ENCODE peak calls at places on chromosomes 12 and 14, in ten cellular contexts. One of them, this sample, is unnamed. For H3K4me1, the result is how much of the 10 kb centered on the place peaks cover.

GRCh38 chr12:52698634-52699340 is 4.5 kb downstream of the KRT77 start:
- DNase-seq in A673: no peak
- DNase-seq in esophagus squamous epithelium: no peak
- DNase-seq in heart right ventricle: no peak
- DNase-seq in right lobe of liver: no peak
- DNase-seq in right atrium auricular region: no peak
- DNase-seq in A549: no peak
- DNase-seq in left ventricle myocardium inferior: no peak
- DNase-seq in OCI-LY7: no peak
- DNase-seq in small intestine: peak
- DNase-seq in this sample: no peak

GRCh38 chr12:106297681-106298080 is 4.9 kb upstream of the TCP11L2 start:
- DNase-seq in A673: no peak
- DNase-seq in esophagus squamous epithelium: no peak
- DNase-seq in heart right ventricle: no peak
- DNase-seq in right lobe of liver: no peak
- DNase-seq in right atrium auricular region: no peak
- DNase-seq in A549: no peak
- DNase-seq in left ventricle myocardium inferior: no peak
- DNase-seq in OCI-LY7: peak
- DNase-seq in small intestine: no peak
- DNase-seq in this sample: no peak

GRCh38 chr12:90253674-90254181 is 545.1 kb upstream of the ATP2B1 start:
- DNase-seq in A673: no peak
- DNase-seq in esophagus squamous epithelium: peak
- DNase-seq in heart right ventricle: peak
- DNase-seq in right lobe of liver: peak
- DNase-seq in right atrium auricular region: peak
- DNase-seq in A549: no peak
- DNase-seq in left ventricle myocardium inferior: peak
- DNase-seq in OCI-LY7: peak
- DNase-seq in small intestine: peak
- DNase-seq in this sample: peak

GRCh38 chr12:55188974-55189556 is 31.8 kb upstream of the OR10A7 start:
- DNase-seq in A673: peak
- DNase-seq in esophagus squamous epithelium: no peak
- DNase-seq in heart right ventricle: no peak
- DNase-seq in right lobe of liver: no peak
- DNase-seq in right atrium auricular region: no peak
- DNase-seq in A549: peak
- DNase-seq in left ventricle myocardium inferior: no peak
- DNase-seq in OCI-LY7: peak
- DNase-seq in small intestine: peak
- DNase-seq in this sample: no peak

GRCh38 chr12:4962539-4963486 is 53.1 kb downstream of the KCNA1 start:
- DNase-seq in A673: peak
- DNase-seq in esophagus squamous epithelium: no peak
- DNase-seq in heart right ventricle: no peak
- DNase-seq in right lobe of liver: no peak
- DNase-seq in right atrium auricular region: no peak
- DNase-seq in A549: no peak
- DNase-seq in left ventricle myocardium inferior: no peak
- DNase-seq in OCI-LY7: no peak
- DNase-seq in small intestine: no peak
- DNase-seq in this sample: no peak

GRCh38 chr12:55706840-55707671 is 648 bp downstream of the ITGA7 start:
- DNase-seq in A673: no peak
- DNase-seq in esophagus squamous epithelium: no peak
- DNase-seq in heart right ventricle: no peak
- DNase-seq in right lobe of liver: no peak
- DNase-seq in right atrium auricular region: no peak
- DNase-seq in A549: no peak
- DNase-seq in left ventricle myocardium inferior: no peak
- DNase-seq in OCI-LY7: no peak
- DNase-seq in small intestine: no peak
- DNase-seq in this sample: peak

GRCh38 chr14:51203881-51204280 is 36.2 kb upstream of the TMX1 start:
- DNase-seq in A673: no peak
- DNase-seq in esophagus squamous epithelium: no peak
- DNase-seq in heart right ventricle: no peak
- DNase-seq in right lobe of liver: peak
- DNase-seq in right atrium auricular region: no peak
- DNase-seq in A549: no peak
- DNase-seq in left ventricle myocardium inferior: no peak
- DNase-seq in OCI-LY7: no peak
- DNase-seq in small intestine: no peak
- DNase-seq in this sample: no peak

GRCh38 chr12:111304642-111305071 is 64.2 kb downstream of the PHETA1 start:
- DNase-seq in A673: peak
- DNase-seq in esophagus squamous epithelium: no peak
- DNase-seq in heart right ventricle: no peak
- DNase-seq in right lobe of liver: no peak
- DNase-seq in right atrium auricular region: no peak
- DNase-seq in A549: no peak
- DNase-seq in left ventricle myocardium inferior: no peak
- DNase-seq in OCI-LY7: peak
- DNase-seq in small intestine: no peak
- DNase-seq in this sample: no peak

DNA sequence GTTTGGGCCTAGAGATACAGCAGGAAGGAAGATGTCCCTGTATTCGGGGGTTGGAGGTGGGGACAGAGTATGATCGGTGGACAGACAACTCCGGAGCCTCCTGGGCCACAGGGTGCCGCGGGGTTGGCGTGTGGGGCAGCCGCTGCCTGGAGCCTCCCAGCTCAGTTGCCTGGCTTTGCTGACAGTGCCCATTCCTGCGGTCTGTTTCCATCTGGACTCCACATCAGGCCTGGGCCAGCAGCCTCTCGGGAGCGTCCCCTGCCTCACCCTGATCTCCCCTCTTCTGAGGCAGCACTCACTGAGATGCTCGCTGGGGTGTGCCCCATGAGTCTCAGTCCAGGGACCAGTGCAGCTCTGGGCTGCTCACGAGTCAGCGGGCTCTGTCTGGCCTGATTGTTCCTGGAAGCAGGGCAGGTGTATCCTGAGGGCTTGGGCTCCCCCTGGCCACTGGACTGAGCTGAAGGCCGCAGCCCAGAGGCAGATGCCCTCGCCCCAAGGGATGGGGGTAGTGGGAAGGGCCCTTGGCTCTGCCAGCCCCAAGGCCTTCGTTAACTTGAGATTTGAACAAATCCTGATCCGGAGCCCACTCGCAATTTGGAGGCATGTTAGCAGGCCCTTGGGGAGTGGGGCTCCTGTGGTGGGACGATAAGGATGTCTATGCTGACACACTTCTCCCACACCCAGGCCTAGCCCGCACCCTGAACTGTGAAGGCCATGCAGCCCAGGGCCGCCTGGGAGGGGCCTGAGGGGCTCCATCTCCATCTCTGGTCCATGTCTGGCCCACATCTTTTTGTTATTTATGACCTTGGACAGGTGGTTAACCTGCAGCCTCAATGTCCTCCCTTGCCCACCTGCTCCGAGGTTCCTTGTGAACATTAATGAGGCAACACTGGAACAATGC is 7.5 kb downstream of the HIP1R start:
- DNase-seq in A673: no peak
- DNase-seq in esophagus squamous epithelium: no peak
- DNase-seq in heart right ventricle: no peak
- DNase-seq in right lobe of liver: peak
- DNase-seq in right atrium auricular region: no peak
- DNase-seq in A549: no peak
- DNase-seq in left ventricle myocardium inferior: no peak
- DNase-seq in OCI-LY7: no peak
- DNase-seq in small intestine: no peak
- DNase-seq in this sample: no peak
- H3K4me1 ChIP-seq in A673: under half
- H3K4me1 ChIP-seq in esophagus squamous epithelium: half or more
- H3K4me1 ChIP-seq in heart right ventricle: under half
- H3K4me1 ChIP-seq in right lobe of liver: half or more
- H3K4me1 ChIP-seq in right atrium auricular region: half or more
- H3K4me1 ChIP-seq in A549: under half
- H3K4me1 ChIP-seq in left ventricle myocardium inferior: half or more
- H3K4me1 ChIP-seq in OCI-LY7: under half
- H3K4me1 ChIP-seq in small intestine: under half
- H3K4me1 ChIP-seq in this sample: under half

GRCh38 chr12:26744697-26745440 is 88.1 kb downstream of the ITPR2 start:
- DNase-seq in A673: no peak
- DNase-seq in esophagus squamous epithelium: no peak
- DNase-seq in heart right ventricle: no peak
- DNase-seq in right lobe of liver: no peak
- DNase-seq in right atrium auricular region: no peak
- DNase-seq in A549: no peak
- DNase-seq in left ventricle myocardium inferior: no peak
- DNase-seq in OCI-LY7: no peak
- DNase-seq in small intestine: no peak
- DNase-seq in this sample: no peak

GRCh38 chr12:26740991-26741390 is 92.0 kb downstream of the ITPR2 start:
- DNase-seq in A673: peak
- DNase-seq in esophagus squamous epithelium: no peak
- DNase-seq in heart right ventricle: no peak
- DNase-seq in right lobe of liver: no peak
- DNase-seq in right atrium auricular region: no peak
- DNase-seq in A549: no peak
- DNase-seq in left ventricle myocardium inferior: no peak
- DNase-seq in OCI-LY7: no peak
- DNase-seq in small intestine: no peak
- DNase-seq in this sample: no peak

GRCh38 chr12:26746315-26746714 is 86.7 kb downstream of the ITPR2 start:
- DNase-seq in A673: peak
- DNase-seq in esophagus squamous epithelium: no peak
- DNase-seq in heart right ventricle: no peak
- DNase-seq in right lobe of liver: no peak
- DNase-seq in right atrium auricular region: no peak
- DNase-seq in A549: peak
- DNase-seq in left ventricle myocardium inferior: no peak
- DNase-seq in OCI-LY7: no peak
- DNase-seq in small intestine: no peak
- DNase-seq in this sample: no peak

GRCh38 chr12:26741828-26742227 is 91.2 kb downstream of the ITPR2 start:
- DNase-seq in A673: no peak
- DNase-seq in esophagus squamous epithelium: no peak
- DNase-seq in heart right ventricle: no peak
- DNase-seq in right lobe of liver: no peak
- DNase-seq in right atrium auricular region: no peak
- DNase-seq in A549: no peak
- DNase-seq in left ventricle myocardium inferior: no peak
- DNase-seq in OCI-LY7: no peak
- DNase-seq in small intestine: no peak
- DNase-seq in this sample: no peak

DNA sequence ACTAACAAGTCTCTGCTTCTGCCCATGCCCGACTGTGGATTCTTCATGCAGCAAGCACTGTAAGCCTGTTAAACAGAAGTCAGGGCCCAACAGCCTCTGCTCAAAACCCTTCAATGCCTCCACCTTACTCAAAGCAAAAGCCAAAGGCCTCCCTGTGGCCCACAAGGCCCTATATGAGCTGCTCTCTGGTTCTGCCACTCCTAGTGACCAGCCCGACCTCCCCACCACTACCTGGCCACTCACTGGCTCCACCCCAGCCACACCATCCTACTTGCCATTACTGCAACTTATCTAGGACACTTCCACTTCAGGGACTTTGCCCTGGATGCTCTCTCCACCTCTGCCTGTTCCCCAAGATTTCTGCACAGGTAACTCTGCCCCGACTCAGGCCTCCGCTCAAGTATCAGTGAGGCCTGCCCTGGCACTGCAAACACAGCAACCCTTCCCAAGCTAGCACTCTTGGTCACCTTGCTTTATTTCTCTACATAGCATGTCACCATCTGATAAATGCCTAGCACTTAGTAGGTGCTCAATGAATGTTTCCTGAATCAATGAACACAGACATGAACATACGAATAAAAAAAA is 88.9 kb downstream of the ITPR2 start:
- DNase-seq in A673: no peak
- DNase-seq in esophagus squamous epithelium: no peak
- DNase-seq in heart right ventricle: no peak
- DNase-seq in right lobe of liver: no peak
- DNase-seq in right atrium auricular region: no peak
- DNase-seq in A549: no peak
- DNase-seq in left ventricle myocardium inferior: no peak
- DNase-seq in OCI-LY7: no peak
- DNase-seq in small intestine: peak
- DNase-seq in this sample: no peak
- H3K4me1 ChIP-seq in A673: half or more
- H3K4me1 ChIP-seq in esophagus squamous epithelium: half or more
- H3K4me1 ChIP-seq in heart right ventricle: under half
- H3K4me1 ChIP-seq in right lobe of liver: half or more
- H3K4me1 ChIP-seq in right atrium auricular region: under half
- H3K4me1 ChIP-seq in A549: under half
- H3K4me1 ChIP-seq in left ventricle myocardium inferior: under half
- H3K4me1 ChIP-seq in OCI-LY7: under half
- H3K4me1 ChIP-seq in small intestine: under half
- H3K4me1 ChIP-seq in this sample: under half

DNA sequence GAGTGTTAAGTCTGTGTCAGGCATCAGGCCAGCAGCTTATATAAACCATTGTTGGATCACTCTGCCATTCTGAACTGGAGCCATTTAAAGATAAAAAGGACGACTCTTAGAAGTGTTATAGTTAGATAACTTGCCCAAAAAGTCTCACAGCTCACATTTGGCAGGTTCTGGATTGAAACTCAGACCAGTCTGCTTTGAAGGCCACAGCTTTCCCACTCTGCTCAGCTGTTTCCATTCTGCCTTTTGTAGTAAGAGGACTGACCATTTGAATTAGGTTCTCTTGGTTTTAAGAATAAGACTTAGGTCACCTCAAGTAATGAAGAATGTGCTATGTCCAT is 197.3 kb upstream of the AMIGO2 start:
- DNase-seq in A673: no peak
- DNase-seq in esophagus squamous epithelium: no peak
- DNase-seq in heart right ventricle: no peak
- DNase-seq in right lobe of liver: no peak
- DNase-seq in right atrium auricular region: no peak
- DNase-seq in A549: no peak
- DNase-seq in left ventricle myocardium inferior: no peak
- DNase-seq in OCI-LY7: no peak
- DNase-seq in small intestine: no peak
- DNase-seq in this sample: no peak
- H3K4me1 ChIP-seq in A673: under half
- H3K4me1 ChIP-seq in esophagus squamous epithelium: under half
- H3K4me1 ChIP-seq in heart right ventricle: under half
- H3K4me1 ChIP-seq in right lobe of liver: under half
- H3K4me1 ChIP-seq in right atrium auricular region: under half
- H3K4me1 ChIP-seq in A549: half or more
- H3K4me1 ChIP-seq in left ventricle myocardium inferior: under half
- H3K4me1 ChIP-seq in OCI-LY7: under half
- H3K4me1 ChIP-seq in small intestine: under half
- H3K4me1 ChIP-seq in this sample: under half

DNA sequence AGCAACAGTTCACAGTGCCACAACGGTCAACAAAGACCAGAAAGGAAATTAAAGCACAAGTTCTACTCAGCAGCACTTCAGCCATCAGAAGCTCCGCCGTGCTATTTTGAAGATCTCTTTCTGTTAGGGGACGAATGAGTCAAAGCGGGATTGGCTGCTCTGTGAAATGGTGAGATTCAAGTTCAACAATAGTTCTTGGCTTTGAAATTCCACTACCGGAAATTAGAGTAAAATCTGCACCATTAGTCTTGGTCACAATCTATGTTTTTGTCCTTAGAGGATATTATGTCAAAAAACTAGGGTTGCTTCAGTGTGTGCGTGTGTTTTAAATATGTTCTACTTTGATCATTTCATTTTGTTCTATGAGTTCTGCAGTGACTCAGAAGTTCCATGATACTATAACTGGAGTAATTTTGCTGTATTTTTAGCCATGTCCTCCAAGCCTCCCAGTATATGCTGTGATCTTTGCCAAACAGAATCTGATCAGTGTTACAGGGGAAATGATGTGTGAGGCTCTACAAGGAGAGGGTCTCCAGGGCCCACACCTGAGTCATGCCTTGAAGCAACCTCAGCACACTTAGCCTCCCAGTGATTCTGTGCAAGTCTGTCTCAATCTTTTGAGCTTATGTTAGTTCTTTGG is 22.6 kb downstream of the GPHB5 start:
- DNase-seq in A673: no peak
- DNase-seq in esophagus squamous epithelium: no peak
- DNase-seq in heart right ventricle: no peak
- DNase-seq in right lobe of liver: no peak
- DNase-seq in right atrium auricular region: no peak
- DNase-seq in A549: no peak
- DNase-seq in left ventricle myocardium inferior: no peak
- DNase-seq in OCI-LY7: no peak
- DNase-seq in small intestine: no peak
- DNase-seq in this sample: no peak
- H3K4me1 ChIP-seq in A673: under half
- H3K4me1 ChIP-seq in esophagus squamous epithelium: under half
- H3K4me1 ChIP-seq in heart right ventricle: under half
- H3K4me1 ChIP-seq in right lobe of liver: under half
- H3K4me1 ChIP-seq in right atrium auricular region: under half
- H3K4me1 ChIP-seq in A549: under half
- H3K4me1 ChIP-seq in left ventricle myocardium inferior: under half
- H3K4me1 ChIP-seq in OCI-LY7: under half
- H3K4me1 ChIP-seq in small intestine: under half
- H3K4me1 ChIP-seq in this sample: under half